ENCODE peak calls at places on chromosomes 3 and 15, in eight cellular contexts. One of them, this sample, is unnamed. For H3K4me1 and H3K9me3, the result is how much of the 10 kb centered on the place peaks cover.

GRCh38 chr3:114363554-114364202 is 69.8 kb downstream of the TIGIT start:
- DNase-seq in transverse colon: no peak
- DNase-seq in CD8-positive, alpha-beta memory T cell: no peak
- DNase-seq in stomach: no peak
- DNase-seq in NT2/D1: no peak
- DNase-seq in vagina: no peak
- DNase-seq in PC-3: no peak
- DNase-seq in ovary: no peak
- DNase-seq in this sample: no peak

GRCh38 chr3:76177650-76178049 is 392.3 kb upstream of the ZNF717 start:
- DNase-seq in transverse colon: no peak
- DNase-seq in CD8-positive, alpha-beta memory T cell: no peak
- DNase-seq in stomach: no peak
- DNase-seq in NT2/D1: no peak
- DNase-seq in vagina: no peak
- DNase-seq in PC-3: no peak
- DNase-seq in ovary: no peak
- DNase-seq in this sample: no peak

GRCh38 chr15:41115652-41116115 is 396 bp downstream of the INO80 start:
- DNase-seq in transverse colon: peak
- DNase-seq in CD8-positive, alpha-beta memory T cell: peak
- DNase-seq in stomach: peak
- DNase-seq in NT2/D1: peak
- DNase-seq in vagina: no peak
- DNase-seq in PC-3: peak
- DNase-seq in ovary: peak
- DNase-seq in this sample: peak

GRCh38 chr3:51799879-51800757 is 21.1 kb upstream of the IQCF6 start:
- DNase-seq in transverse colon: no peak
- DNase-seq in CD8-positive, alpha-beta memory T cell: peak
- DNase-seq in stomach: no peak
- DNase-seq in NT2/D1: peak
- DNase-seq in vagina: no peak
- DNase-seq in PC-3: peak
- DNase-seq in ovary: no peak
- DNase-seq in this sample: no peak

GRCh38 chr3:52147804-52148203 is 6.4 kb downstream of the POC1A start:
- DNase-seq in transverse colon: no peak
- DNase-seq in CD8-positive, alpha-beta memory T cell: no peak
- DNase-seq in stomach: no peak
- DNase-seq in NT2/D1: no peak
- DNase-seq in vagina: no peak
- DNase-seq in PC-3: no peak
- DNase-seq in ovary: no peak
- DNase-seq in this sample: no peak

GRCh38 chr15:27353837-27354236 is 382.9 kb downstream of the GABRG3 start:
- DNase-seq in transverse colon: no peak
- DNase-seq in CD8-positive, alpha-beta memory T cell: no peak
- DNase-seq in stomach: no peak
- DNase-seq in NT2/D1: no peak
- DNase-seq in vagina: no peak
- DNase-seq in PC-3: peak
- DNase-seq in ovary: no peak
- DNase-seq in this sample: no peak

GRCh38 chr15:66151809-66152208 is 101.7 kb downstream of the MEGF11 start:
- DNase-seq in transverse colon: peak
- DNase-seq in CD8-positive, alpha-beta memory T cell: no peak
- DNase-seq in stomach: peak
- DNase-seq in NT2/D1: no peak
- DNase-seq in vagina: no peak
- DNase-seq in PC-3: no peak
- DNase-seq in ovary: no peak
- DNase-seq in this sample: peak

GRCh38 chr3:49799761-49800160 is at the start of gene CDHR4:
- DNase-seq in transverse colon: no peak
- DNase-seq in CD8-positive, alpha-beta memory T cell: no peak
- DNase-seq in stomach: no peak
- DNase-seq in NT2/D1: no peak
- DNase-seq in vagina: no peak
- DNase-seq in PC-3: peak
- DNase-seq in ovary: no peak
- DNase-seq in this sample: no peak

GRCh38 chr15:51312132-51312531 is 26.3 kb downstream of the CYP19A1 start:
- DNase-seq in transverse colon: no peak
- DNase-seq in CD8-positive, alpha-beta memory T cell: no peak
- DNase-seq in stomach: no peak
- DNase-seq in NT2/D1: no peak
- DNase-seq in vagina: no peak
- DNase-seq in PC-3: peak
- DNase-seq in ovary: no peak
- DNase-seq in this sample: no peak

GRCh38 chr3:13111874-13112520 is 38.8 kb upstream of the IQSEC1 start:
- DNase-seq in transverse colon: peak
- DNase-seq in CD8-positive, alpha-beta memory T cell: no peak
- DNase-seq in stomach: peak
- DNase-seq in NT2/D1: no peak
- DNase-seq in vagina: no peak
- DNase-seq in PC-3: peak
- DNase-seq in ovary: no peak
- DNase-seq in this sample: peak

GRCh38 chr15:67545864-67546263 is 3.4 kb downstream of the MAP2K5 start:
- DNase-seq in transverse colon: no peak
- DNase-seq in CD8-positive, alpha-beta memory T cell: no peak
- DNase-seq in stomach: no peak
- DNase-seq in NT2/D1: no peak
- DNase-seq in vagina: no peak
- DNase-seq in PC-3: no peak
- DNase-seq in ovary: no peak
- DNase-seq in this sample: no peak

GRCh38 chr3:58585005-58585786 is 8.0 kb upstream of the FAM107A start:
- DNase-seq in transverse colon: peak
- DNase-seq in CD8-positive, alpha-beta memory T cell: no peak
- DNase-seq in stomach: peak
- DNase-seq in NT2/D1: peak
- DNase-seq in vagina: no peak
- DNase-seq in PC-3: peak
- DNase-seq in ovary: peak
- DNase-seq in this sample: peak

GRCh38 chr15:89654311-89654761 is 931 bp downstream of the KIF7 start:
- DNase-seq in transverse colon: no peak
- DNase-seq in CD8-positive, alpha-beta memory T cell: no peak
- DNase-seq in stomach: no peak
- DNase-seq in NT2/D1: no peak
- DNase-seq in vagina: no peak
- DNase-seq in PC-3: peak
- DNase-seq in ovary: peak
- DNase-seq in this sample: no peak

GRCh38 chr15:65576669-65577068 is 34.3 kb downstream of the INTS14 start:
- DNase-seq in transverse colon: no peak
- DNase-seq in CD8-positive, alpha-beta memory T cell: no peak
- DNase-seq in stomach: no peak
- DNase-seq in NT2/D1: no peak
- DNase-seq in vagina: no peak
- DNase-seq in PC-3: peak
- DNase-seq in ovary: no peak
- DNase-seq in this sample: no peak

GRCh38 chr3:8280161-8280560 is 221.5 kb upstream of the LMCD1 start:
- DNase-seq in transverse colon: no peak
- DNase-seq in CD8-positive, alpha-beta memory T cell: no peak
- DNase-seq in stomach: no peak
- DNase-seq in NT2/D1: no peak
- DNase-seq in vagina: no peak
- DNase-seq in PC-3: no peak
- DNase-seq in ovary: no peak
- DNase-seq in this sample: no peak

GRCh38 chr3:140593766-140594165 is 84.1 kb upstream of the TRIM42 start:
- DNase-seq in transverse colon: no peak
- DNase-seq in CD8-positive, alpha-beta memory T cell: no peak
- DNase-seq in stomach: no peak
- DNase-seq in NT2/D1: no peak
- DNase-seq in vagina: no peak
- DNase-seq in PC-3: no peak
- DNase-seq in ovary: no peak
- DNase-seq in this sample: no peak

GRCh38 chr3:42493126-42493797 is 9.2 kb upstream of the VIPR1 start:
- DNase-seq in transverse colon: no peak
- DNase-seq in CD8-positive, alpha-beta memory T cell: no peak
- DNase-seq in stomach: peak
- DNase-seq in NT2/D1: no peak
- DNase-seq in vagina: no peak
- DNase-seq in PC-3: no peak
- DNase-seq in ovary: peak
- DNase-seq in this sample: no peak

GRCh38 chr3:171374260-171374659 is 85.9 kb downstream of the TNIK start:
- DNase-seq in transverse colon: no peak
- DNase-seq in CD8-positive, alpha-beta memory T cell: no peak
- DNase-seq in stomach: no peak
- DNase-seq in NT2/D1: no peak
- DNase-seq in vagina: no peak
- DNase-seq in PC-3: no peak
- DNase-seq in ovary: no peak
- DNase-seq in this sample: no peak

GRCh38 chr3:136783708-136784191 is 31.6 kb upstream of the STAG1 start:
- DNase-seq in transverse colon: no peak
- DNase-seq in CD8-positive, alpha-beta memory T cell: no peak
- DNase-seq in stomach: no peak
- DNase-seq in NT2/D1: no peak
- DNase-seq in vagina: no peak
- DNase-seq in PC-3: peak
- DNase-seq in ovary: no peak
- DNase-seq in this sample: no peak

GRCh38 chr15:31510003-31510402 is 183.4 kb downstream of the KLF13 start:
- DNase-seq in transverse colon: no peak
- DNase-seq in CD8-positive, alpha-beta memory T cell: no peak
- DNase-seq in stomach: no peak
- DNase-seq in NT2/D1: no peak
- DNase-seq in vagina: peak
- DNase-seq in PC-3: no peak
- DNase-seq in ovary: no peak
- DNase-seq in this sample: no peak

GRCh38 chr3:183303725-183304124 is 50.7 kb downstream of the B3GNT5 start:
- DNase-seq in transverse colon: no peak
- DNase-seq in CD8-positive, alpha-beta memory T cell: no peak
- DNase-seq in stomach: no peak
- DNase-seq in NT2/D1: no peak
- DNase-seq in vagina: no peak
- DNase-seq in PC-3: no peak
- DNase-seq in ovary: no peak
- DNase-seq in this sample: no peak

GRCh38 chr3:111749171-111750170 is 109.6 kb upstream of the PHLDB2 start:
- DNase-seq in transverse colon: no peak
- DNase-seq in CD8-positive, alpha-beta memory T cell: no peak
- DNase-seq in stomach: no peak
- DNase-seq in NT2/D1: no peak
- DNase-seq in vagina: no peak
- DNase-seq in PC-3: no peak
- DNase-seq in ovary: no peak
- DNase-seq in this sample: no peak
- H3K4me1 ChIP-seq in transverse colon: under half
- H3K4me1 ChIP-seq in CD8-positive, alpha-beta memory T cell: under half
- H3K4me1 ChIP-seq in stomach: under half
- H3K4me1 ChIP-seq in NT2/D1: under half
- H3K4me1 ChIP-seq in vagina: under half
- H3K4me1 ChIP-seq in PC-3: half or more
- H3K4me1 ChIP-seq in ovary: under half
- H3K4me1 ChIP-seq in this sample: under half

DNA sequence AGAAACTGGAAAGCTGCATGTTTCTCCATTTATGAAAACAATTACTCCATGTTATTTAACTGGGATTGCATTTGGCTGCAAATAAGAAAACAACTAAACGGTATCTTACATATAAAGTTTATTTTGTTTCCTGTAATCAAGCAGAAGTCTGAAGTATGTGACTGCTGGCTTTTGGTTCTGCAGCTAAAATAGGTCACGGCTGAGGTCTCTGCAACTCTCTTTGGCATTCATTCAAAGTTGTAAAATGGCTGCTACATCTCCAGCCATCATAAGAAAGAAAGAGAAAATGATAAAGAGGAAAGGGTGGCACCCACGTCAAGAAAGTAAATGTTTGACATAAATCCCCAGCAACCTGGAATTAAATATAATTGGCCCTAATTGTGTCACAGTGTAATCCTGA is 406.1 kb downstream of the TBC1D5 start:
- DNase-seq in transverse colon: no peak
- DNase-seq in CD8-positive, alpha-beta memory T cell: no peak
- DNase-seq in stomach: no peak
- DNase-seq in NT2/D1: no peak
- DNase-seq in vagina: no peak
- DNase-seq in PC-3: no peak
- DNase-seq in ovary: no peak
- DNase-seq in this sample: no peak
- H3K9me3 ChIP-seq in transverse colon: under half
- H3K9me3 ChIP-seq in CD8-positive, alpha-beta memory T cell: under half
- H3K9me3 ChIP-seq in stomach: under half
- H3K9me3 ChIP-seq in NT2/D1: under half
- H3K9me3 ChIP-seq in vagina: under half
- H3K9me3 ChIP-seq in PC-3: under half
- H3K9me3 ChIP-seq in ovary: under half
- H3K9me3 ChIP-seq in this sample: under half

DNA sequence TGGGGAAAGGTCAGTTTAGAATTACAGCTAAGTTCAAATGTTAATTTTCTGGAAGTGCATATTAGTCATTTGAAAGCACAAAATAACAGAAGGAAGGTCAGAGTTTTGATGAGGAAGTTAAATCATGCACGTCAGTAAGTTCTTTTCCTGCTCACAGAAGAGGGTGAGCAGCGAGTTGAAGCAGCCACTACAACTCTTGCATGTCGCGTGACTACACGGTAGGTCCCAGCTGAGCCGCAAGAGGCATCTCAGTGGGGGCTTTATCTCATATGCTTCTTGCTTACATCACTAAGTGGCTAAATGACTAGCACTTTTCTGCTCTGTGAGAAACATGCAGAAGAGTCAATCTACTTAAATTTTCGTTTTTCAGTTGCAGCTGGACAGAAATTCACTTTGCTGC is 21.3 kb upstream of the SEC62 start:
- DNase-seq in transverse colon: peak
- DNase-seq in CD8-positive, alpha-beta memory T cell: no peak
- DNase-seq in stomach: peak
- DNase-seq in NT2/D1: no peak
- DNase-seq in vagina: no peak
- DNase-seq in PC-3: no peak
- DNase-seq in ovary: no peak
- DNase-seq in this sample: no peak
- H3K4me1 ChIP-seq in transverse colon: under half
- H3K4me1 ChIP-seq in CD8-positive, alpha-beta memory T cell: under half
- H3K4me1 ChIP-seq in stomach: under half
- H3K4me1 ChIP-seq in NT2/D1: under half
- H3K4me1 ChIP-seq in vagina: under half
- H3K4me1 ChIP-seq in PC-3: under half
- H3K4me1 ChIP-seq in ovary: under half
- H3K4me1 ChIP-seq in this sample: under half

DNA sequence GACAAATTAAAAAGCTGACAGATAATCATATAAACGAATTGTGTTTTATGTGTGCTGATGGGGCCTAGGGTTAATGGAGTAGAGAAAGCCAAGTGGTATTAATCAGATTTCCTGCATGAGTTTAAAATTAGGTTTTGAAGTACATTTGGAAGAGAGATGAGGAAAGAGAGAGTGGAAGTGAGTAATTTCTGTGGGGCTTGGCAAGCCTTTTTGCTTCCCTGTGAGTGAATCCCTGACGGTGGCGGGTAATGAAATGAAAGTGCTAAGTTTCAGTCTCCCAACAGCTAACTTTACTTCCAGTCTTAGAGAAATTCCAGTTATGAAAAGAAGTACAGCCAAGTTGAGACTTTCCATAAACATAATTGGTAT is 139.3 kb downstream of the BBX start:
- DNase-seq in transverse colon: no peak
- DNase-seq in CD8-positive, alpha-beta memory T cell: no peak
- DNase-seq in stomach: no peak
- DNase-seq in NT2/D1: no peak
- DNase-seq in vagina: no peak
- DNase-seq in PC-3: peak
- DNase-seq in ovary: peak
- DNase-seq in this sample: peak
- H3K9me3 ChIP-seq in transverse colon: under half
- H3K9me3 ChIP-seq in CD8-positive, alpha-beta memory T cell: under half
- H3K9me3 ChIP-seq in stomach: under half
- H3K9me3 ChIP-seq in NT2/D1: under half
- H3K9me3 ChIP-seq in vagina: under half
- H3K9me3 ChIP-seq in PC-3: under half
- H3K9me3 ChIP-seq in ovary: under half
- H3K9me3 ChIP-seq in this sample: under half

This sample was measured in body of pancreas.